ENCODE peak calls at places on chromosomes 5 and 9, in ten cellular contexts. Q is GM12865, A is suprapubic skin, R is mesothelial cell of epicardium, N is neural crest cell, S is mucosa of descending colon, O is nephron progenitor cell, T is endothelial cell, F is ovary, D is psoas muscle. U is an unnamed sample.

GRCh38 chr9:81653240-81653639 is 36.1 kb downstream of the TLE1 start:
- DNase-seq in N (no peak), T (no peak), S (no peak), Q (no peak), D (no peak), R (no peak), O (no peak), F (no peak), A (no peak), U (no peak)

GRCh38 chr9:133160742-133161541 is 2.8 kb downstream of the GBGT1 start:
- DNase-seq in O (no peak), T (peak), S (no peak), F (peak), A (peak), N (peak), D (peak), R (no peak), Q (peak), U (no peak)

GRCh38 chr9:137785704-137786161 is 91.8 kb upstream of the CACNA1B start:
- DNase-seq in Q (no peak), F (no peak), A (no peak), T (no peak), S (no peak), R (no peak), N (peak), D (no peak), O (no peak), U (no peak)

GRCh38 chr5:132540764-132541163 is 2.6 kb downstream of the IL5 start:
- DNase-seq in R (no peak), D (no peak), F (no peak), S (no peak), Q (no peak), A (no peak), T (no peak), O (no peak), N (no peak), U (no peak)

GRCh38 chr9:70398145-70398556 is 16.3 kb downstream of the KLF9 start:
- DNase-seq in A (no peak), N (no peak), R (no peak), D (no peak), F (peak), T (no peak), Q (peak), O (no peak), S (no peak), U (no peak)

GRCh38 chr5:103487253-103487652 is 75.3 kb downstream of the NUDT12 start:
- DNase-seq in T (no peak), S (no peak), A (no peak), Q (no peak), R (no peak), D (no peak), N (no peak), O (peak), F (no peak), U (no peak)

GRCh38 chr9:70117835-70118319 is 74.2 kb downstream of the MAMDC2 start:
- DNase-seq in D (no peak), N (no peak), O (no peak), A (no peak), S (no peak), R (no peak), Q (no peak), F (no peak), T (no peak), U (no peak)

GRCh38 chr9:75551866-75552265 is 338.6 kb upstream of the PCSK5 start:
- DNase-seq in Q (no peak), R (no peak), O (no peak), N (no peak), F (no peak), A (no peak), D (no peak), S (no peak), T (no peak), U (no peak)

GRCh38 chr5:9869616-9870288 is 239.6 kb upstream of the TAS2R1 start:
- DNase-seq in Q (no peak), D (no peak), O (no peak), A (no peak), R (no peak), T (no peak), S (no peak), F (no peak), N (no peak), U (no peak)

GRCh38 chr5:60487885-60488425 is 212.0 kb downstream of the DEPDC1B start:
- DNase-seq in Q (no peak), O (no peak), N (no peak), F (no peak), R (no peak), T (no peak), D (no peak), A (no peak), S (peak), U (no peak)

GRCh38 chr5:44345871-44346270 is 43.3 kb downstream of the FGF10 start:
- DNase-seq in N (no peak), F (no peak), T (no peak), S (no peak), A (no peak), Q (no peak), D (no peak), O (no peak), R (no peak), U (no peak)
- TF ChIP-seq CTCF in N (no peak), F (no peak), T (no peak), S (no peak), A (no peak), Q (no peak), D (no peak), O (no peak), R (no peak), U (no peak)

GRCh38 chr5:176450077-176450476 is 1.9 kb downstream of the FAF2 start:
- DNase-seq in S (no peak), T (no peak), F (no peak), O (no peak), N (no peak), A (no peak), D (no peak), Q (no peak), R (no peak), U (no peak)

GRCh38 chr5:176458904-176459561 is 10.8 kb downstream of the FAF2 start:
- DNase-seq in T (no peak), F (no peak), R (no peak), A (no peak), D (no peak), O (no peak), S (no peak), N (no peak), Q (no peak), U (no peak)

GRCh38 chr5:176454724-176455394 is 6.7 kb downstream of the FAF2 start:
- DNase-seq in N (no peak), T (no peak), D (no peak), S (no peak), Q (no peak), O (no peak), A (no peak), R (no peak), F (no peak), U (no peak)
- TF ChIP-seq CTCF in N (no peak), T (no peak), D (no peak), S (no peak), Q (no peak), O (no peak), A (no peak), R (no peak), F (no peak), U (no peak)

GRCh38 chr5:146947181-146947941 is 68.8 kb upstream of the PPP2R2B start:
- DNase-seq in R (no peak), F (no peak), D (no peak), T (peak), A (no peak), N (peak), O (no peak), S (no peak), Q (peak), U (no peak)
- TF ChIP-seq CTCF in R (peak), F (no peak), D (no peak), T (peak), A (no peak), N (peak), O (peak), S (no peak), Q (no peak), U (peak)

GRCh38 chr5:127292030-127292735 is 1.6 kb downstream of the MEGF10 start:
- DNase-seq in S (no peak), O (no peak), D (no peak), R (no peak), A (no peak), T (no peak), Q (no peak), F (no peak), N (no peak), U (no peak)

GRCh38 chr5:127288676-127289075 is 1.9 kb upstream of the MEGF10 start:
- DNase-seq in R (no peak), A (no peak), O (no peak), Q (no peak), N (no peak), S (no peak), F (no peak), T (no peak), D (no peak), U (no peak)

GRCh38 chr5:127293373-127293772 is 2.8 kb downstream of the MEGF10 start:
- DNase-seq in F (no peak), S (no peak), D (no peak), O (no peak), R (no peak), A (no peak), T (no peak), N (no peak), Q (no peak), U (no peak)

GRCh38 chr5:127290946-127291763 is 559 bp downstream of the MEGF10 start:
- DNase-seq in D (peak), Q (no peak), A (no peak), R (no peak), T (no peak), O (peak), F (no peak), N (no peak), S (no peak), U (no peak)

GRCh38 chr5:127290019-127290945 is at the start of gene MEGF10:
- DNase-seq in O (peak), F (no peak), T (peak), A (no peak), D (peak), N (peak), R (peak), S (peak), Q (peak), U (peak)
- TF ChIP-seq CTCF in O (peak), F (peak), T (peak), A (peak), D (peak), N (peak), R (peak), S (peak), Q (peak), U (peak)

U was measured in type B pancreatic cell.